ENCODE peak calls at places on chromosomes 16 and 17, in seven cellular contexts. One of them, this sample, is unnamed.

GRCh38 chr16:14202697-14203096 is 131.6 kb downstream of the MRTFB start:
- DNase-seq in PC-9: no peak
- DNase-seq in SK-N-SH: peak
- DNase-seq in endothelial cell of umbilical vein: peak
- DNase-seq in PC-3: peak
- DNase-seq in OCI-LY7: no peak
- DNase-seq in H9: no peak
- DNase-seq in this sample: peak

GRCh38 chr17:32335647-32336046 is 6.3 kb downstream of the C17orf75 start:
- DNase-seq in SK-N-SH: no peak
- DNase-seq in OCI-LY7: no peak
- DNase-seq in H9: no peak
- DNase-seq in PC-9: no peak
- DNase-seq in endothelial cell of umbilical vein: no peak
- DNase-seq in PC-3: no peak
- DNase-seq in this sample: peak

GRCh38 chr16:14486520-14487303 is 143.3 kb downstream of the PARN start:
- DNase-seq in PC-9: peak
- DNase-seq in SK-N-SH: peak
- DNase-seq in PC-3: peak
- DNase-seq in endothelial cell of umbilical vein: peak
- DNase-seq in OCI-LY7: no peak
- DNase-seq in H9: peak
- DNase-seq in this sample: peak

GRCh38 chr17:37391146-37391545 is 15.4 kb downstream of the C17orf78 start:
- DNase-seq in SK-N-SH: no peak
- DNase-seq in PC-9: no peak
- DNase-seq in endothelial cell of umbilical vein: no peak
- DNase-seq in H9: no peak
- DNase-seq in PC-3: no peak
- DNase-seq in OCI-LY7: no peak
- DNase-seq in this sample: no peak

GRCh38 chr17:79183221-79184158 is 108.9 kb downstream of the ENGASE start:
- DNase-seq in H9: peak
- DNase-seq in SK-N-SH: peak
- DNase-seq in PC-3: no peak
- DNase-seq in OCI-LY7: no peak
- DNase-seq in endothelial cell of umbilical vein: no peak
- DNase-seq in PC-9: no peak
- DNase-seq in this sample: no peak

GRCh38 chr17:80773243-80773991 is 218.2 kb upstream of the CHMP6 start:
- DNase-seq in PC-9: no peak
- DNase-seq in OCI-LY7: peak
- DNase-seq in SK-N-SH: peak
- DNase-seq in PC-3: no peak
- DNase-seq in endothelial cell of umbilical vein: no peak
- DNase-seq in H9: peak
- DNase-seq in this sample: peak

GRCh38 chr16:56793504-56793903 is 63.6 kb downstream of the NUP93 start:
- DNase-seq in PC-3: peak
- DNase-seq in endothelial cell of umbilical vein: peak
- DNase-seq in OCI-LY7: peak
- DNase-seq in H9: no peak
- DNase-seq in PC-9: no peak
- DNase-seq in SK-N-SH: no peak
- DNase-seq in this sample: peak

GRCh38 chr17:77892031-77892430 is 66.5 kb upstream of the TNRC6C start:
- DNase-seq in SK-N-SH: no peak
- DNase-seq in OCI-LY7: no peak
- DNase-seq in PC-9: no peak
- DNase-seq in PC-3: no peak
- DNase-seq in endothelial cell of umbilical vein: no peak
- DNase-seq in H9: no peak
- DNase-seq in this sample: no peak

GRCh38 chr16:4988647-4989046 is 30.5 kb downstream of the SEC14L5 start:
- DNase-seq in OCI-LY7: no peak
- DNase-seq in PC-9: no peak
- DNase-seq in endothelial cell of umbilical vein: no peak
- DNase-seq in H9: no peak
- DNase-seq in PC-3: no peak
- DNase-seq in SK-N-SH: no peak
- DNase-seq in this sample: no peak

GRCh38 chr16:58127033-58127556 is 2.1 kb downstream of the CFAP20 start:
- DNase-seq in PC-9: no peak
- DNase-seq in PC-3: peak
- DNase-seq in H9: no peak
- DNase-seq in endothelial cell of umbilical vein: peak
- DNase-seq in OCI-LY7: peak
- DNase-seq in SK-N-SH: no peak
- DNase-seq in this sample: peak

GRCh38 chr17:45229681-45230409 is 8.2 kb downstream of the FMNL1 start:
- DNase-seq in OCI-LY7: no peak
- DNase-seq in SK-N-SH: no peak
- DNase-seq in PC-3: no peak
- DNase-seq in PC-9: no peak
- DNase-seq in endothelial cell of umbilical vein: no peak
- DNase-seq in H9: no peak
- DNase-seq in this sample: no peak

GRCh38 chr16:88274847-88275246 is 107.9 kb upstream of the ZNF469 start:
- DNase-seq in SK-N-SH: peak
- DNase-seq in PC-3: no peak
- DNase-seq in endothelial cell of umbilical vein: no peak
- DNase-seq in OCI-LY7: no peak
- DNase-seq in H9: no peak
- DNase-seq in PC-9: no peak
- DNase-seq in this sample: peak

GRCh38 chr16:53995378-53995777 is 291.2 kb downstream of the IRX3 start:
- DNase-seq in PC-9: no peak
- DNase-seq in SK-N-SH: no peak
- DNase-seq in PC-3: no peak
- DNase-seq in H9: no peak
- DNase-seq in OCI-LY7: no peak
- DNase-seq in endothelial cell of umbilical vein: no peak
- DNase-seq in this sample: no peak

GRCh38 chr17:78933959-78934568 is 8.9 kb upstream of the TIMP2 start:
- DNase-seq in endothelial cell of umbilical vein: peak
- DNase-seq in SK-N-SH: peak
- DNase-seq in H9: peak
- DNase-seq in OCI-LY7: no peak
- DNase-seq in PC-3: peak
- DNase-seq in PC-9: peak
- DNase-seq in this sample: peak

GRCh38 chr17:79919862-79920720 is 80.9 kb upstream of the CBX4 start:
- DNase-seq in H9: no peak
- DNase-seq in SK-N-SH: no peak
- DNase-seq in PC-9: no peak
- DNase-seq in PC-3: no peak
- DNase-seq in OCI-LY7: no peak
- DNase-seq in endothelial cell of umbilical vein: no peak
- DNase-seq in this sample: no peak

GRCh38 chr17:17749921-17750320 is 68.7 kb downstream of the RAI1 start:
- DNase-seq in PC-9: peak
- DNase-seq in endothelial cell of umbilical vein: peak
- DNase-seq in SK-N-SH: peak
- DNase-seq in OCI-LY7: peak
- DNase-seq in PC-3: peak
- DNase-seq in H9: peak
- DNase-seq in this sample: peak

GRCh38 chr17:46159686-46160085 is 33.5 kb downstream of the KANSL1 start:
- DNase-seq in PC-3: no peak
- DNase-seq in endothelial cell of umbilical vein: no peak
- DNase-seq in H9: no peak
- DNase-seq in SK-N-SH: no peak
- DNase-seq in PC-9: no peak
- DNase-seq in OCI-LY7: no peak
- DNase-seq in this sample: peak

GRCh38 chr16:9039208-9039607 is 52.2 kb upstream of the HAPSTR1 start:
- DNase-seq in PC-9: no peak
- DNase-seq in H9: no peak
- DNase-seq in OCI-LY7: peak
- DNase-seq in PC-3: no peak
- DNase-seq in endothelial cell of umbilical vein: no peak
- DNase-seq in SK-N-SH: no peak
- DNase-seq in this sample: peak

DNA sequence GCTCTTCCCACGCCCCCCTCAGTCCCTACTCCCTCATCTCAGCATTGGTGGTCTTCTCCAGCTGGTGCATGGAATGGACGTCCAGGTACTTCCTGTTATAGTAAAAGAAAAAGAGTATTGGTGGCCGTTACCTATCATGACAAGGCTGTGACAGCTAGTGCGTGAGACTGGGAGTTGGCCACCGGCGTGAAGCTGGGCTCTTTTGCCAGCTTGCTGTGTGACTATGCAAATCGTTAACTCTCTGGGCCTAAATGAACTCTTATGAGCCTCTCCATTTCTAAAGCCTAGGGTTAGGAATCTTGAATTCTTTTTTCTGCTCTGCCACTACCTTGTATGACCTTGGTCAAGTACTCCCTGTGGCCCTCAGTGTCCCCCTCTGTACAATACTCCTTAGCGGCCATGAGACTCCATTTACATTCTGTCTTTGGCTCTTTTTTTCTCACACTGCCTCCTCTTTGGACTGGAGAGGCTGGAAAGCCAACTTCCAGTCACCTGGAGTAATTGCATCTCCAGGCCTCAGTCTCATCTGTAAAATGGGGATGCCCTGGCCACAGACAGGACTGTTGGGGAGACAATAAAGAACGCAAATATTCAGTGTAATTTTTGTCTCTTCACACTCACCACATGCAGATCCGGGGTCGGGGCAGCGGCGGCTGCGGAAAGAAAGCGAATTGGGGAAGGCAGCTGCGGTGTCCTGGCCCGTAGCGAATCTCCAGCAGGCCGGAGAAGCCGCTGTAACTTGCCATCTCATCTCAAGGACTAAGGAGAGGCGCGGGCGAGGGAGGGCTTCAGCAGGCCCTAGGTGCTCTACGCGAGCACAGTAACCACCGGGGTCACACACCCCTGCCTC is 1.1 kb downstream of the CFAP119 start:
- DNase-seq in PC-3: no peak
- DNase-seq in OCI-LY7: no peak
- DNase-seq in endothelial cell of umbilical vein: no peak
- DNase-seq in SK-N-SH: no peak
- DNase-seq in H9: no peak
- DNase-seq in PC-9: peak
- DNase-seq in this sample: no peak
- H2AFZ ChIP-seq in PC-3: peak
- H2AFZ ChIP-seq in OCI-LY7: peak
- H2AFZ ChIP-seq in endothelial cell of umbilical vein: peak
- H2AFZ ChIP-seq in SK-N-SH: peak
- H2AFZ ChIP-seq in H9: no peak
- H2AFZ ChIP-seq in PC-9: peak
- H2AFZ ChIP-seq in this sample: peak

DNA sequence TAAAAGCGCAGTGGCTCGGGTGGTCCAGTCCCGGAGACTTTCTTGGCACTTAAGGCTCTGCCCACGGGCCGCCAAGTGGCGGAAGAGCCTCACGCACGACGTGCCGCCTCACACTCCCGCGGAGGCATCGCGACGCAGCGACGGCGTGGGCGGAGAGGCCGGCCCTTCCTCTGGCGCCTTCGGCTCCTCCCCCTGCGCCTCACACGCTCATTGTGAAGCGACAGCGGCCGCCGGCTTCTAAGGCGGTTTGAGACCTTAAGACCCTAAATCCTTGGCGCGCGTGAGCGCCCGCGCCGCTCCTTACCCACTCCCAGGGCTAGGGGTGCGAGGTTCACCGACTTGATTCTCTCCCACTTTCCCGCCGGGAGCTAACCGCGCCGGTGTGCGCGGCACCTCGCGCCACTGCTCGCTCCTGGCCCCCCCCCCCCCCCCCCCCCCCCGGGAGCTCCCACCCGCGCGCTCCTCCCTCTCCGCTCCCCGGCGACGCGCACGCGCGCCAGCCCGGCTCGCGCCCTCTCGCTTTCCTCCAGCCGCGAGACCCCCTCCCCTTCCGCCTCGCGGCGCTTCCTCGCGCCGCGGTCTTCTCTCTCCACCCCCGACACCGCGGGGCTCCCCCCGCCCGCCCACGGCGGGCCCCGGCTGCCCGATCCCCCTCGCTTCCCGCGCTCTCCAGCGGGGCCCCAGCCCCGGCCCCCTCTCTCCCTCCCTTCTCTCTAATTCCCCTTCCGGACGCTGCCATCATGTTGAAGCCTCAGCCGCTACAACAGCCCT is at the start of gene ATXN2L:
- DNase-seq in PC-3: peak
- DNase-seq in PC-9: peak
- DNase-seq in endothelial cell of umbilical vein: peak
- DNase-seq in H9: peak
- DNase-seq in OCI-LY7: peak
- DNase-seq in SK-N-SH: peak
- DNase-seq in this sample: peak
- TF ChIP-seq CTCF in PC-3: no peak
- TF ChIP-seq CTCF in PC-9: no peak
- TF ChIP-seq CTCF in endothelial cell of umbilical vein: no peak
- TF ChIP-seq CTCF in H9: no peak
- TF ChIP-seq CTCF in OCI-LY7: no peak
- TF ChIP-seq CTCF in SK-N-SH: no peak
- TF ChIP-seq CTCF in this sample: no peak

DNA sequence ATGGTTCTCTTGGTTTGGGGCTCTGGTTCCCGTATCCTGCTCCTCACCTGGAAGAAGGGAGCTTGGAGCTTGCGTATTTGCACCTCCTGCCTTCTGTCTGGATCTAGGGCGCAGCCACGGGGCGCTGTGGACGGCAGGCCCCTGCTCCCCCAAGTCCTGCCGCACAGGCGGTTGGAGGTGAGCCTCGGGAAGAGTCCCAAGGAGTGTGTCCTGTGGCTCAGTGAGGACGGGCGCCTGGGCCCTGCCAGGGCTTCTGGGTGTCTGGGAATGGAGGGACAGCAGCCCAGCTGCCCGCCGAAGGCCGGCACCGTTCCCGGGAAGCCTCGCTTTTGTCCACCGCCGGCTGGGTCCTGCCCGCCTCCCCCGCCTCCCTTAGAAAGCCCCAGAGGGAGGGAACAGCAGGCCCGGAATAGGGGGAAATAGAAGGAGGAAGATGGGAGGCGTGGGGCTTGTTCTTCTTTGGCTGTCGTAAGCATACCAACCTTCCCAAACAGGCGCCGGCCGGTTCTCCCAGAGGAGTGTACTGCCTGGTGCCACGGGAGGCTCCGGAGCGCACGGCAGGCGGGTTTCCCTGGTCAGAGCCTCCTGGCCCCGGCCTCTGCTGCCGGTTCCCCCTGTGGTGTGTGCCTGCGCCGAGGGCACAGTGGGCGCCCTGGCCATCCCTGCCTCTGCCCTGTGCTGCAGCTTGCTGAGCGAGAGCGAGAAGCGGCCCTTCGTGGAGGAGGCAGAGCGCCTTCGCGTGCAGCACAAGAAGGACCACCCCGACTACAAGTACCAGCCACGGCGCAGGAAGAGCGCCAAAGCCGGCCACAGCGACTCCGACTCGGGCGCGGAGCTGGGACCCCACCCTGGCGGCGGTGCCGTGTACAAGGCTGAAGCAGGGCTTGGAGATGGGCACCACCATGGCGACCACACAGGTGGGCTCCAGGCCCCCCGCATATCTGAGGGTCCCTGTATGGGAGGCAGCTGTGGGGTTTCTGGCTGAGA is 1.8 kb downstream of the SOX8 start:
- DNase-seq in PC-3: no peak
- DNase-seq in H9: no peak
- DNase-seq in SK-N-SH: peak
- DNase-seq in endothelial cell of umbilical vein: no peak
- DNase-seq in PC-9: no peak
- DNase-seq in OCI-LY7: no peak
- DNase-seq in this sample: no peak
- H2AFZ ChIP-seq in PC-3: no peak
- H2AFZ ChIP-seq in H9: no peak
- H2AFZ ChIP-seq in SK-N-SH: no peak
- H2AFZ ChIP-seq in endothelial cell of umbilical vein: no peak
- H2AFZ ChIP-seq in PC-9: no peak
- H2AFZ ChIP-seq in OCI-LY7: no peak
- H2AFZ ChIP-seq in this sample: no peak

GRCh38 chr16:81455006-81455405 is 10.4 kb downstream of the CMIP start:
- DNase-seq in PC-3: no peak
- DNase-seq in SK-N-SH: no peak
- DNase-seq in H9: no peak
- DNase-seq in endothelial cell of umbilical vein: no peak
- DNase-seq in PC-9: no peak
- DNase-seq in OCI-LY7: no peak
- DNase-seq in this sample: no peak
- TF ChIP-seq CTCF in PC-3: no peak
- TF ChIP-seq CTCF in SK-N-SH: no peak
- TF ChIP-seq CTCF in H9: no peak
- TF ChIP-seq CTCF in endothelial cell of umbilical vein: no peak
- TF ChIP-seq CTCF in PC-9: no peak
- TF ChIP-seq CTCF in OCI-LY7: no peak
- TF ChIP-seq CTCF in this sample: no peak

This sample was measured in fibroblast of lung.